ENCODE peak calls at places on chromosomes 13 and 19, in nine cellular contexts. Z, P, Q, V, N, F, D, C and K are unnamed samples.

GRCh38 chr19:870963-871401 is 11.5 kb downstream of the CFD start:
- DNase-seq in Z (no peak), P (no peak), Q (no peak), V (no peak), N (no peak), F (peak; percentile 32), D (peak; percentile 91), C (no peak), K (no peak)

GRCh38 chr13:46614582-46614981 is 61.6 kb downstream of the LRCH1 start:
- DNase-seq in Z (no peak), P (peak; percentile 76), Q (no peak), V (peak; percentile 65), N (peak; percentile 51), F (peak; percentile 93), D (no peak), C (no peak), K (peak; percentile 58)

GRCh38 chr19:3615524-3616135 is 9.0 kb upstream of the TBXA2R start:
- DNase-seq in Z (no peak), P (no peak), Q (no peak), V (no peak), N (no peak), F (no peak), D (no peak), C (no peak), K (no peak)

GRCh38 chr19:11159598-11160001 is 4.0 kb upstream of the SPC24 start:
- DNase-seq in Z (no peak), P (no peak), Q (no peak), V (no peak), N (no peak), F (peak; percentile 41), D (no peak), C (no peak), K (no peak)

GRCh38 chr13:88154001-88154400 is 482.8 kb downstream of the SLITRK5 start:
- DNase-seq in Z (no peak), P (no peak), Q (no peak), V (no peak), N (no peak), F (no peak), D (no peak), C (no peak), K (no peak)

GRCh38 chr13:98301721-98302120 is 124.7 kb upstream of the RNF113B start:
- DNase-seq in Z (no peak), P (no peak), Q (no peak), V (no peak), N (no peak), F (peak; percentile 89), D (no peak), C (no peak), K (peak; percentile 14)

GRCh38 chr13:46631184-46631542 is 78.2 kb downstream of the LRCH1 start:
- DNase-seq in Z (no peak), P (no peak), Q (no peak), V (no peak), N (no peak), F (no peak), D (no peak), C (no peak), K (no peak)

GRCh38 chr19:14731200-14731599 is 41.4 kb downstream of the ZNF333 start:
- DNase-seq in Z (no peak), P (no peak), Q (no peak), V (no peak), N (no peak), F (no peak), D (no peak), C (no peak), K (no peak)

GRCh38 chr19:48355555-48355954 is 8.2 kb downstream of the TMEM143 start:
- DNase-seq in Z (no peak), P (no peak), Q (no peak), V (no peak), N (no peak), F (no peak), D (no peak), C (no peak), K (no peak)

GRCh38 chr13:96018135-96018534 is 35.1 kb downstream of the UGGT2 start:
- DNase-seq in Z (no peak), P (no peak), Q (no peak), V (no peak), N (no peak), F (no peak), D (no peak), C (no peak), K (no peak)

GRCh38 chr13:32432856-32433255 is 4.9 kb upstream of the N4BP2L1 start:
- DNase-seq in Z (no peak), P (peak; percentile 66), Q (no peak), V (no peak), N (no peak), F (no peak), D (no peak), C (no peak), K (peak; percentile 91)

GRCh38 chr13:30033681-30034447 is 183.4 kb upstream of the UBL3 start:
- DNase-seq in Z (peak; percentile 29), P (peak; percentile 36), Q (no peak), V (peak; percentile 49), N (peak; percentile 91), F (peak; percentile 97), D (no peak), C (peak; percentile 70), K (peak; percentile 63)

GRCh38 chr19:56597696-56598095 is 2.6 kb downstream of the ZNF71 start:
- DNase-seq in Z (no peak), P (no peak), Q (no peak), V (no peak), N (no peak), F (peak; percentile 27), D (no peak), C (no peak), K (no peak)

GRCh38 chr19:43818500-43818899 is 8.6 kb upstream of the ZNF283 start:
- DNase-seq in Z (no peak), P (no peak), Q (no peak), V (no peak), N (no peak), F (no peak), D (no peak), C (no peak), K (peak; percentile 94)

GRCh38 chr19:31232220-31232619 is 117.0 kb downstream of the TSHZ3 start:
- DNase-seq in Z (no peak), P (no peak), Q (no peak), V (no peak), N (no peak), F (peak; percentile 72), D (no peak), C (no peak), K (peak; percentile 28)

GRCh38 chr13:41864658-41865057 is 96.3 kb downstream of the VWA8 start:
- DNase-seq in Z (no peak), P (peak; percentile 49), Q (no peak), V (no peak), N (no peak), F (no peak), D (no peak), C (no peak), K (peak; percentile 5)

GRCh38 chr13:43786766-43787517 is at the start of gene ENOX1:
- DNase-seq in Z (no peak), P (peak; percentile 60), Q (peak; percentile 72), V (no peak), N (peak; percentile 48), F (peak; percentile 74), D (peak; percentile 92), C (peak; percentile 92), K (peak; percentile 63)

GRCh38 chr13:41694902-41695301 is 237.6 kb downstream of the RGCC start:
- DNase-seq in Z (peak; percentile 82), P (peak; percentile 84), Q (no peak), V (peak; percentile 66), N (peak; percentile 94), F (peak; percentile 95), D (peak; percentile 71), C (no peak), K (peak; percentile 90)

GRCh38 chr19:53394522-53394973 is 401 bp upstream of the ZNF765 start:
- DNase-seq in Z (peak; percentile 14), P (no peak), Q (no peak), V (no peak), N (peak; percentile 17), F (peak; percentile 61), D (peak; percentile 86), C (no peak), K (no peak)

GRCh38 chr19:39479916-39480315 is 722 bp upstream of the TIMM50 start:
- DNase-seq in Z (no peak), P (no peak), Q (no peak), V (no peak), N (no peak), F (no peak), D (no peak), C (no peak), K (no peak)

GRCh38 chr19:42272989-42273406 is 3.9 kb downstream of the CIC start:
- DNase-seq in Z (no peak), P (no peak), Q (no peak), V (no peak), N (no peak), F (no peak), D (peak; percentile 77), C (no peak), K (no peak)

GRCh38 chr13:32278456-32278855 is 36.7 kb downstream of the ZAR1L start:
- DNase-seq in Z (no peak), P (peak; percentile 50), Q (no peak), V (no peak), N (peak; percentile 55), F (peak; percentile 91), D (no peak), C (no peak), K (peak; percentile 49)

GRCh38 chr19:11482384-11483050 is 1.7 kb upstream of the ELAVL3 start:
- DNase-seq in Z (peak; percentile 65), P (peak; percentile 70), Q (peak; percentile 72), V (peak; percentile 39), N (peak; percentile 32), F (peak; percentile 72), D (peak; percentile 95), C (peak; percentile 73), K (peak; percentile 76)

GRCh38 chr19:36051236-36051635 is 2.8 kb downstream of the THAP8 start:
- DNase-seq in Z (no peak), P (peak; percentile 35), Q (no peak), V (no peak), N (no peak), F (no peak), D (no peak), C (no peak), K (peak; percentile 43)

GRCh38 chr13:20460744-20461143 is 64.9 kb downstream of the CRYL1 start:
- DNase-seq in Z (no peak), P (no peak), Q (no peak), V (no peak), N (no peak), F (no peak), D (no peak), C (no peak), K (no peak)

GRCh38 chr13:94610475-94610874 is 8.8 kb downstream of the GPR180 start:
- DNase-seq in Z (no peak), P (no peak), Q (no peak), V (no peak), N (no peak), F (no peak), D (no peak), C (no peak), K (no peak)